ENCODE peak calls at places on chromosome 4, in six cellular contexts. P, I, E, Z, B and U are unnamed samples.

GRCh38 chr4:89800012-89800516 is 36.9 kb downstream of the SNCA start:
- DNase-seq in P (no peak), I (no peak), E (no peak), Z (no peak), B (no peak), U (peak; percentile 85)

GRCh38 chr4:68176500-68176899 is 46.8 kb upstream of the TMPRSS11F start:
- DNase-seq in P (peak; percentile 1), I (no peak), E (no peak), Z (no peak), B (no peak), U (no peak)

GRCh38 chr4:121764702-121765367 is at the start of gene SMIM43:
- DNase-seq in P (no peak), I (no peak), E (peak; percentile 2), Z (no peak), B (peak; percentile 56), U (no peak)

GRCh38 chr4:115851918-115852766 is 738.7 kb upstream of the NDST4 start:
- DNase-seq in P (peak; percentile 58), I (no peak), E (peak; percentile 62), Z (no peak), B (peak; percentile 73), U (no peak)

GRCh38 chr4:7186516-7187296 is 5.6 kb upstream of the SORCS2 start:
- DNase-seq in P (no peak), I (no peak), E (no peak), Z (no peak), B (peak; percentile 16), U (no peak)

GRCh38 chr4:145732416-145732815 is 52.5 kb downstream of the C4orf51 start:
- DNase-seq in P (no peak), I (no peak), E (no peak), Z (no peak), B (no peak), U (no peak)

GRCh38 chr4:142098380-142098779 is 462.0 kb downstream of the IL15 start:
- DNase-seq in P (no peak), I (no peak), E (no peak), Z (no peak), B (no peak), U (no peak)

GRCh38 chr4:41624765-41625164 is 86.8 kb downstream of the LIMCH1 start:
- DNase-seq in P (no peak), I (no peak), E (no peak), Z (no peak), B (no peak), U (no peak)

GRCh38 chr4:8383016-8383415 is 57.5 kb downstream of the ACOX3 start:
- DNase-seq in P (no peak), I (no peak), E (no peak), Z (no peak), B (no peak), U (no peak)

GRCh38 chr4:163673848-163674702 is 179.6 kb downstream of the TMA16 start:
- DNase-seq in P (peak; percentile 67), I (no peak), E (no peak), Z (no peak), B (no peak), U (no peak)

GRCh38 chr4:159506801-159507517 is 404.1 kb downstream of the RAPGEF2 start:
- DNase-seq in P (no peak), I (no peak), E (no peak), Z (no peak), B (no peak), U (no peak)

GRCh38 chr4:62328526-62328925 is 1128.4 kb downstream of the ADGRL3 start:
- DNase-seq in P (no peak), I (no peak), E (no peak), Z (no peak), B (no peak), U (no peak)

GRCh38 chr4:113153529-113154101 is 104.2 kb downstream of the ANK2 start:
- DNase-seq in P (no peak), I (no peak), E (no peak), Z (no peak), B (no peak), U (no peak)

GRCh38 chr4:7839856-7840255 is 99.8 kb downstream of the AFAP1 start:
- DNase-seq in P (no peak), I (no peak), E (no peak), Z (no peak), B (no peak), U (no peak)

GRCh38 chr4:128844931-128845330 is 35.4 kb downstream of the JADE1 start:
- DNase-seq in P (no peak), I (no peak), E (no peak), Z (no peak), B (no peak), U (no peak)

GRCh38 chr4:185782523-185782922 is 29.5 kb downstream of the SORBS2 start:
- DNase-seq in P (no peak), I (no peak), E (no peak), Z (no peak), B (no peak), U (no peak)

GRCh38 chr4:156971623-156972369 is at the start of gene PDGFC:
- DNase-seq in P (no peak), I (no peak), E (peak; percentile 37), Z (no peak), B (peak; percentile 85), U (no peak)

GRCh38 chr4:20341121-20341758 is 89.5 kb downstream of the SLIT2 start:
- DNase-seq in P (no peak), I (no peak), E (peak; percentile 21), Z (no peak), B (no peak), U (no peak)

GRCh38 chr4:137390707-137391106 is 141.6 kb downstream of the PCDH18 start:
- DNase-seq in P (no peak), I (no peak), E (no peak), Z (no peak), B (no peak), U (no peak)

GRCh38 chr4:98452091-98452490 is 190.9 kb downstream of the RAP1GDS1 start:
- DNase-seq in P (no peak), I (no peak), E (no peak), Z (no peak), B (no peak), U (no peak)

GRCh38 chr4:16457944-16458343 is 231.7 kb upstream of the TAPT1 start:
- DNase-seq in P (no peak), I (no peak), E (no peak), Z (no peak), B (no peak), U (no peak)

GRCh38 chr4:17336986-17337385 is 174.9 kb downstream of the QDPR start:
- DNase-seq in P (no peak), I (no peak), E (no peak), Z (peak; percentile 19), B (no peak), U (no peak)

GRCh38 chr4:16860506-16860905 is 37.9 kb downstream of the LDB2 start:
- DNase-seq in P (no peak), I (peak; percentile 56), E (no peak), Z (no peak), B (no peak), U (peak; percentile 77)

GRCh38 chr4:32148120-32148666 is 1428.0 kb downstream of the PCDH7 start:
- DNase-seq in P (no peak), I (no peak), E (no peak), Z (no peak), B (no peak), U (no peak)

GRCh38 chr4:121785479-121785878 is 15.6 kb upstream of the EXOSC9 start:
- DNase-seq in P (no peak), I (no peak), E (no peak), Z (no peak), B (no peak), U (no peak)

GRCh38 chr4:52646096-52646495 is 13.0 kb downstream of the USP46 start:
- DNase-seq in P (no peak), I (no peak), E (no peak), Z (no peak), B (no peak), U (no peak)

GRCh38 chr4:151603377-151603776 is 157.4 kb downstream of the GATB start:
- DNase-seq in P (no peak), I (no peak), E (no peak), Z (no peak), B (no peak), U (no peak)

GRCh38 chr4:128060130-128060619 is 937 bp upstream of the LARP1B start:
- DNase-seq in P (no peak), I (no peak), E (no peak), Z (no peak), B (no peak), U (no peak)